ENCODE peak calls at places on chromosomes 4 and X, in six cellular contexts. Q, S, W, B, R and F are unnamed samples.

GRCh38 chr4:11700751-11701226 is 272.1 kb upstream of the HS3ST1 start:
- DNase-seq in Q (no peak), S (peak), W (no peak), B (no peak), R (no peak), F (no peak)

GRCh38 chrX:107146670-107147069 is 28.0 kb upstream of the RBM41 start:
- DNase-seq in Q (no peak), S (no peak), W (no peak), B (no peak), R (no peak), F (no peak)

GRCh38 chr4:2330119-2331042 is 68.5 kb upstream of the MXD4 start:
- DNase-seq in Q (no peak), S (peak), W (no peak), B (no peak), R (no peak), F (no peak)

GRCh38 chr4:10164877-10165283 is 48.3 kb upstream of the WDR1 start:
- DNase-seq in Q (no peak), S (peak), W (peak), B (no peak), R (peak), F (peak)

GRCh38 chr4:155510771-155511170 is 134.0 kb upstream of the MAP9 start:
- DNase-seq in Q (no peak), S (no peak), W (no peak), B (no peak), R (no peak), F (no peak)

GRCh38 chrX:104284407-104285000 is 29.8 kb upstream of the ESX1 start:
- DNase-seq in Q (no peak), S (no peak), W (no peak), B (no peak), R (no peak), F (no peak)

GRCh38 chrX:150049647-150050046 is 111.4 kb upstream of the EOLA2 start:
- DNase-seq in Q (no peak), S (peak), W (no peak), B (no peak), R (no peak), F (no peak)

GRCh38 chr4:126372634-126373033 is 1057.9 kb downstream of the FAT4 start:
- DNase-seq in Q (no peak), S (no peak), W (no peak), B (no peak), R (no peak), F (no peak)

GRCh38 chr4:5708829-5709680 is 696 bp upstream of the EVC2 start:
- DNase-seq in Q (no peak), S (no peak), W (no peak), B (no peak), R (no peak), F (no peak)

GRCh38 chr4:124202106-124202505 is 510.4 kb downstream of the ANKRD50 start:
- DNase-seq in Q (no peak), S (no peak), W (no peak), B (no peak), R (no peak), F (no peak)

GRCh38 chrX:10111364-10112148 is 45.2 kb upstream of the CLCN4 start:
- DNase-seq in Q (no peak), S (no peak), W (no peak), B (peak), R (no peak), F (peak)

GRCh38 chr4:78478523-78478922 is 73.0 kb upstream of the ANXA3 start:
- DNase-seq in Q (no peak), S (no peak), W (no peak), B (no peak), R (no peak), F (no peak)

GRCh38 chr4:78370625-78371372 is 180.8 kb upstream of the ANXA3 start:
- DNase-seq in Q (no peak), S (no peak), W (no peak), B (no peak), R (no peak), F (no peak)

GRCh38 chrX:42496239-42496638 is 281.7 kb downstream of the PPP1R2C start:
- DNase-seq in Q (no peak), S (no peak), W (no peak), B (no peak), R (no peak), F (no peak)

GRCh38 chrX:140091276-140091886 is 126.1 kb upstream of the CXorf66 start:
- DNase-seq in Q (peak), S (no peak), W (peak), B (peak), R (no peak), F (no peak)

GRCh38 chr4:176927117-176927516 is 134.4 kb upstream of the VEGFC start:
- DNase-seq in Q (no peak), S (no peak), W (no peak), B (no peak), R (no peak), F (no peak)

GRCh38 chrX:11105080-11105479 is 6.1 kb upstream of the HCCS start:
- DNase-seq in Q (no peak), S (no peak), W (no peak), B (no peak), R (no peak), F (no peak)

GRCh38 chr4:53380221-53380620 is 2.8 kb downstream of the FIP1L1 start:
- DNase-seq in Q (no peak), S (no peak), W (no peak), B (no peak), R (no peak), F (no peak)

GRCh38 chr4:42965326-42965725 is 72.8 kb downstream of the GRXCR1 start:
- DNase-seq in Q (no peak), S (no peak), W (no peak), B (no peak), R (no peak), F (no peak)

GRCh38 chrX:52995135-52995973 is 37.0 kb upstream of the FAM156A start:
- DNase-seq in Q (peak), S (peak), W (peak), B (peak), R (peak), F (peak)

GRCh38 chrX:151698485-151698884 is 3.2 kb downstream of the PRRG3 start:
- DNase-seq in Q (no peak), S (no peak), W (no peak), B (no peak), R (no peak), F (no peak)

GRCh38 chr4:123096038-123096437 is 173.6 kb upstream of the NUDT6 start:
- DNase-seq in Q (no peak), S (no peak), W (no peak), B (no peak), R (no peak), F (no peak)

GRCh38 chrX:43644124-43644701 is 11.9 kb upstream of the MAOA start:
- DNase-seq in Q (no peak), S (peak), W (no peak), B (no peak), R (no peak), F (no peak)

GRCh38 chr4:52840531-52841350 is 21.4 kb upstream of the RASL11B start:
- DNase-seq in Q (no peak), S (no peak), W (no peak), B (no peak), R (no peak), F (no peak)

GRCh38 chrX:97766496-97767095 is 882.9 kb downstream of the RPA4 start:
- DNase-seq in Q (no peak), S (no peak), W (no peak), B (no peak), R (no peak), F (no peak)